ENCODE peak calls at places on chromosomes 3 and 15, in four cellular contexts. F is WTC11, U is K562, G is HEK293T. A is an unnamed sample.

GRCh38 chr3:54046677-54047214 is 75.6 kb upstream of the CACNA2D3 start:
- DNase-seq in U (no peak), G (no peak), F (no peak), A (no peak)

GRCh38 chr3:74500257-74500656 is 114.2 kb downstream of the CNTN3 start:
- DNase-seq in G (no peak), F (no peak), U (no peak), A (no peak)

GRCh38 chr3:114623420-114624046 is 329.7 kb downstream of the TIGIT start:
- DNase-seq in G (no peak), F (no peak), U (no peak), A (peak)

GRCh38 chr3:99532246-99532645 is 106.1 kb upstream of the COL8A1 start:
- DNase-seq in U (peak), G (peak), F (peak), A (peak)

GRCh38 chr3:42988566-42988965 is 9.5 kb downstream of the GASK1A start:
- DNase-seq in F (no peak), G (no peak), U (no peak), A (no peak)

GRCh38 chr15:75232826-75233503 is 25.2 kb upstream of the GOLGA6C start:
- DNase-seq in G (no peak), U (no peak), F (no peak), A (no peak)

GRCh38 chr15:101293122-101293521 is 1.9 kb downstream of the SNRPA1 start:
- DNase-seq in G (no peak), F (no peak), U (no peak), A (no peak)

GRCh38 chr15:63231717-63232116 is 42.3 kb downstream of the RAB8B start:
- DNase-seq in U (no peak), G (no peak), F (no peak), A (no peak)

GRCh38 chr15:60477991-60478632 is 830 bp downstream of the ICE2 start:
- DNase-seq in G (peak), F (no peak), U (peak), A (peak)

GRCh38 chr3:120163816-120164215 is 69.6 kb upstream of the GSK3B start:
- DNase-seq in G (no peak), F (no peak), U (no peak), A (no peak)

GRCh38 chr3:186452517-186452916 is 90.5 kb upstream of the DGKG start:
- DNase-seq in G (no peak), U (no peak), F (no peak), A (no peak)

GRCh38 chr3:51974963-51975856 is at the start of gene ABHD14A:
- DNase-seq in U (peak), G (peak), F (peak), A (peak)

GRCh38 chr3:99808163-99808794 is 9.4 kb upstream of the CMSS1 start:
- DNase-seq in U (peak), G (peak), F (peak), A (peak)

GRCh38 chr3:172175254-172175599 is 135.8 kb downstream of the FNDC3B start:
- DNase-seq in G (no peak), F (no peak), U (no peak), A (no peak)

DNA sequence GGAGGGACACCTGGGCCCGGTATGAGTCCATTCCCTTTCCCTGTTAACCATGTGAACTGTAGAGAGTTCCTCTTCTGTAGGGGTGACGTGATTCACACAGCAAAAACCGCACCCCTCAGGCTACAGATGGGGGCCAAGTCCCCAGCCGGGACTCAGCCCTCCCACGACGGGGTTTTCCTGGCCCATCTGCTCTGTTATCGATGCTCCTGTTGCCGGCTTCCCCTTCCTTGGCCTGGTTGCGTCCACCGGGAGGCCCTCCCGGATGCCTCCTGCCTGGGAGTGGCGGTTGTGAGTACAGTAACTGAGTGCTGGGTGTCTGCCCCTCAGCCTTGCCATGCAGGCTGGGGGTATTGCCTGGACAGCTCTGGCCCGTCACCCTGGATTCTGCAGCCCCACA is 792 bp upstream of the PLXNA1 start:
- DNase-seq in U (peak), F (no peak), G (no peak), A (no peak)
- TF ChIP-seq ELF4 in U (no peak), F (no peak), G (no peak), A (no peak)

GRCh38 chr3:46578973-46579755 is 13.1 kb upstream of the LRRC2 start:
- DNase-seq in G (no peak), F (no peak), U (no peak), A (peak)
- TF ChIP-seq ELF4 in G (no peak), F (no peak), U (no peak), A (no peak)

GRCh38 chr3:4950351-4950784 is 28.9 kb upstream of the BHLHE40 start:
- DNase-seq in G (no peak), U (no peak), F (no peak), A (no peak)

GRCh38 chr3:4949659-4950058 is 29.6 kb upstream of the BHLHE40 start:
- DNase-seq in G (no peak), F (no peak), U (no peak), A (no peak)

GRCh38 chr3:4947028-4947427 is 32.2 kb upstream of the BHLHE40 start:
- DNase-seq in G (no peak), U (no peak), F (no peak), A (no peak)

GRCh38 chr3:4949004-4949403 is 30.2 kb upstream of the BHLHE40 start:
- DNase-seq in F (no peak), G (no peak), U (no peak), A (no peak)

GRCh38 chr3:4948395-4948794 is 30.8 kb upstream of the BHLHE40 start:
- DNase-seq in F (no peak), G (no peak), U (no peak), A (no peak)
- TF ChIP-seq ELF4 in F (no peak), G (no peak), U (no peak), A (no peak)

GRCh38 chr15:98083203-98083910 is 122.9 kb downstream of the ARRDC4 start:
- DNase-seq in U (no peak), F (no peak), G (peak), A (no peak)
- TF ChIP-seq ELF4 in U (no peak), F (no peak), G (no peak), A (no peak)

GRCh38 chr15:65214010-65214409 is 2.7 kb upstream of the CILP start:
- DNase-seq in U (no peak), G (no peak), F (no peak), A (no peak)
- TF ChIP-seq ELF4 in U (no peak), G (no peak), F (no peak), A (no peak)